ENCODE peak calls at places on chromosomes 12 and 14, in nine cellular contexts. U is IMR-90; B is sigmoid colon; P is uterus; T is body of pancreas; W is esophagus squamous epithelium; N is CD8-positive, alpha-beta memory T cell; H is GM23248; D is tibial artery. S is an unnamed sample. For H3K4me1, the result is how much of the 10 kb centered on the place peaks cover.

GRCh38 chr12:52156757-52157565 is 34.9 kb downstream of the KRT80 start:
- DNase-seq in D (peak), N (peak), U (peak), T (peak), W (no peak), H (peak), P (peak), B (peak), S (peak)

GRCh38 chr12:108151505-108152178 is 22.6 kb downstream of the WSCD2 start:
- DNase-seq in U (no peak), D (no peak), P (no peak), H (no peak), B (no peak), T (no peak), W (no peak), N (no peak), S (no peak)

GRCh38 chr12:111434680-111435338 is 29.1 kb downstream of the SH2B3 start:
- DNase-seq in N (peak), H (peak), T (peak), P (peak), D (peak), U (peak), B (peak), W (no peak), S (peak)

GRCh38 chr14:67395086-67395875 is 16.7 kb downstream of the PLEK2 start:
- DNase-seq in W (no peak), D (no peak), T (no peak), P (no peak), N (no peak), H (no peak), B (no peak), U (no peak), S (no peak)

GRCh38 chr14:63770187-63770807 is 42.4 kb upstream of the SGPP1 start:
- DNase-seq in U (peak), B (no peak), N (peak), W (no peak), P (peak), D (peak), H (peak), T (peak), S (no peak)

GRCh38 chr12:122318607-122319311 is 52.5 kb upstream of the VPS33A start:
- DNase-seq in U (peak), H (peak), W (no peak), N (no peak), D (peak), T (no peak), P (no peak), B (no peak), S (no peak)

GRCh38 chr12:27703720-27704452 is 6.7 kb upstream of the MRPS35 start:
- DNase-seq in P (peak), T (peak), D (peak), B (no peak), N (peak), H (peak), U (peak), W (no peak), S (peak)

GRCh38 chr12:46386877-46387629 is 14.5 kb upstream of the SLC38A2 start:
- DNase-seq in D (peak), P (peak), H (peak), U (peak), W (no peak), B (no peak), N (no peak), T (no peak), S (peak)

GRCh38 chr14:100788517-100789365 is 37.2 kb upstream of the MEG3 start:
- DNase-seq in H (no peak), T (peak), D (no peak), N (no peak), P (no peak), W (no peak), B (no peak), U (no peak), S (peak)

GRCh38 chr12:76018111-76018510 is 13.5 kb downstream of the PHLDA1 start:
- DNase-seq in U (peak), W (no peak), T (no peak), P (no peak), H (peak), B (no peak), D (no peak), N (no peak), S (no peak)

GRCh38 chr14:101716956-101717662 is 44.4 kb upstream of the PPP2R5C start:
- DNase-seq in B (no peak), W (no peak), U (no peak), T (peak), D (no peak), P (no peak), N (no peak), H (peak), S (no peak)

GRCh38 chr12:92074889-92075288 is 70.8 kb downstream of the BTG1 start:
- DNase-seq in D (no peak), N (no peak), H (no peak), T (no peak), W (no peak), U (no peak), B (no peak), P (no peak), S (no peak)

GRCh38 chr14:67387195-67387594 is 24.8 kb downstream of the PLEK2 start:
- DNase-seq in W (no peak), D (no peak), P (no peak), H (peak), U (peak), B (no peak), N (no peak), T (no peak), S (no peak)

GRCh38 chr14:99205086-99205688 is 66.8 kb downstream of the BCL11B start:
- DNase-seq in B (no peak), U (no peak), D (no peak), T (no peak), W (no peak), P (no peak), N (no peak), H (no peak), S (no peak)

GRCh38 chr14:35339761-35340406 is 47.7 kb downstream of the PSMA6 start:
- DNase-seq in D (no peak), H (no peak), P (no peak), W (no peak), B (peak), U (no peak), T (no peak), N (no peak), S (no peak)

GRCh38 chr14:101125719-101126375 is 222.3 kb upstream of the RTL1 start:
- DNase-seq in B (peak), N (no peak), T (no peak), P (peak), D (peak), U (no peak), H (no peak), W (no peak), S (no peak)

GRCh38 chr12:76685246-76685678 is 78.7 kb upstream of the ZDHHC17 start:
- DNase-seq in D (no peak), N (no peak), T (no peak), H (peak), P (peak), W (no peak), U (peak), B (no peak), S (no peak)

GRCh38 chr12:118979763-118980406 is 1.5 kb upstream of the SRRM4 start:
- DNase-seq in W (no peak), P (no peak), H (peak), T (peak), U (peak), D (no peak), N (no peak), B (no peak), S (peak)

GRCh38 chr12:50579757-50580267 is 75.0 kb downstream of the DIP2B start:
- DNase-seq in B (no peak), N (no peak), H (peak), W (no peak), P (no peak), U (peak), D (no peak), T (no peak), S (no peak)

GRCh38 chr12:53659011-53659551 is 16.8 kb downstream of the ATP5MC2 start:
- DNase-seq in H (peak), P (no peak), N (no peak), T (peak), W (no peak), B (no peak), D (peak), U (peak), S (peak)

GRCh38 chr14:37197421-37198272 is at the start of gene MIPOL1:
- DNase-seq in P (peak), N (no peak), W (no peak), B (peak), H (peak), T (peak), U (peak), D (peak), S (peak)

GRCh38 chr12:119299130-119299529 is 35.4 kb upstream of the CCDC60 start:
- DNase-seq in D (no peak), N (no peak), T (no peak), B (no peak), H (no peak), U (no peak), W (no peak), P (no peak), S (no peak)

GRCh38 chr14:103023881-103024473 is 33.4 kb downstream of the CDC42BPB start:
- DNase-seq in W (no peak), P (no peak), D (no peak), H (peak), B (no peak), T (no peak), N (no peak), U (peak), S (no peak)

GRCh38 chr14:75645051-75645450 is 15.6 kb downstream of the ERG28 start:
- DNase-seq in B (no peak), U (no peak), D (no peak), T (no peak), N (no peak), P (no peak), H (no peak), W (no peak), S (no peak)

GRCh38 chr12:91367234-91367849 is 184.7 kb upstream of the DCN start:
- DNase-seq in P (no peak), H (peak), T (no peak), W (no peak), B (no peak), N (no peak), D (no peak), U (peak), S (no peak)

GRCh38 chr12:54328595-54329337 is 3.8 kb downstream of the COPZ1 start:
- DNase-seq in W (no peak), D (no peak), U (no peak), T (no peak), P (no peak), B (no peak), H (no peak), N (no peak), S (no peak)

GRCh38 chr14:75018684-75019083 is 16.0 kb downstream of the EIF2B2 start:
- DNase-seq in D (no peak), U (no peak), N (no peak), T (peak), P (no peak), H (no peak), B (no peak), W (no peak), S (no peak)

GRCh38 chr12:63909746-63910145 is 65.2 kb downstream of the SRGAP1 start:
- DNase-seq in P (no peak), W (no peak), N (no peak), T (no peak), D (no peak), H (no peak), U (no peak), B (no peak), S (no peak)
- H3K27ac ChIP-seq in P (no peak), W (no peak), N (no peak), T (no peak), D (no peak), H (no peak), U (no peak), B (no peak), S (no peak)

DNA sequence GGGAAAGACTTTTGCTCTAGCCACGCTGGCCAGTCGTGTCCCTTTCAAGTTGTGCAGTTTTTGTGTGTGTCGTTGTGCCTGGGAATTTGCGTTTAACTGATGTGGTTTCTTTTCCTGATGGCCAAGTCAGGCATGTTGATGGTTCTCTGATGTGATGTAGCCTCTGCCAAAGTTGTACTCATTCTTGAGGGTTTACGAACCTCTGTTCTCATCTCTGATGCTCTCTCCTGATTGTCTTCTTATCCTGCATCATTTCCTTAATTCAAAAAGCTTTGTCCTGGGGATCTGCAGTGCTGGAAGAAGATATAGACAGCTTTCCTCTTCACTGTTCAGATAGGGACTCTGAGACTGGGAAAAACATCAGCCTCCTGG is 25.4 kb downstream of the CD9 start:
- DNase-seq in P (no peak), T (no peak), U (no peak), W (no peak), H (peak), N (no peak), B (no peak), D (no peak), S (no peak)
- H3K4me1 ChIP-seq in P (under half), T (half or more), U (under half), W (half or more), H (under half), N (under half), B (half or more), D (half or more), S (under half)

GRCh38 chr12:26205298-26205697 is 9.9 kb downstream of the SSPN start:
- DNase-seq in H (no peak), W (no peak), D (no peak), N (no peak), T (no peak), B (no peak), U (no peak), P (no peak), S (no peak)
- H3K27ac ChIP-seq in H (no peak), W (no peak), D (no peak), N (no peak), T (no peak), B (no peak), U (no peak), P (no peak), S (no peak)

GRCh38 chr14:22634233-22634632 is 9.9 kb downstream of the OR6J1 start:
- DNase-seq in D (no peak), P (no peak), H (no peak), B (no peak), U (no peak), T (no peak), N (no peak), W (no peak), S (no peak)

GRCh38 chr14:22629357-22629756 is 14.8 kb downstream of the OR6J1 start:
- DNase-seq in H (no peak), P (no peak), B (no peak), T (no peak), D (no peak), W (no peak), U (no peak), N (no peak), S (no peak)

GRCh38 chr14:22627506-22628263 is 16.5 kb downstream of the OR6J1 start:
- DNase-seq in P (no peak), U (no peak), T (no peak), B (no peak), W (no peak), H (no peak), D (no peak), N (no peak), S (no peak)

GRCh38 chr14:22630066-22630465 is 14.1 kb downstream of the OR6J1 start:
- DNase-seq in D (no peak), B (no peak), T (no peak), P (no peak), N (no peak), U (no peak), H (no peak), W (no peak), S (no peak)

GRCh38 chr14:22630486-22630885 is 13.7 kb downstream of the OR6J1 start:
- DNase-seq in H (peak), W (no peak), D (no peak), N (no peak), T (no peak), B (no peak), P (no peak), U (peak), S (no peak)
- H3K4me1 ChIP-seq in H (under half), W (under half), D (under half), N (under half), T (under half), B (under half), P (under half), U (under half), S (under half)

GRCh38 chr12:106138279-106138645 is 492 bp downstream of the NUAK1 start:
- DNase-seq in T (peak), H (peak), P (no peak), D (no peak), U (no peak), B (no peak), W (no peak), N (no peak), S (no peak)
- H3K27ac ChIP-seq in T (peak), H (peak), P (peak), D (peak), U (peak), B (peak), W (peak), N (no peak), S (peak)

GRCh38 chr14:90502760-90503159 is 105.9 kb downstream of the CALM1 start:
- DNase-seq in H (no peak), P (no peak), W (no peak), T (no peak), D (no peak), U (no peak), N (no peak), B (no peak), S (no peak)
- H3K4me1 ChIP-seq in H (under half), P (under half), W (under half), T (under half), D (under half), U (under half), N (under half), B (under half), S (under half)

GRCh38 chr14:50045039-50045711 is 71.2 kb downstream of the VCPKMT start:
- DNase-seq in P (peak), N (peak), U (peak), H (peak), B (peak), D (peak), T (peak), W (peak), S (peak)

GRCh38 chr14:50045837-50046236 is 70.5 kb downstream of the VCPKMT start:
- DNase-seq in D (no peak), T (no peak), P (no peak), B (no peak), H (no peak), W (no peak), U (no peak), N (no peak), S (no peak)

GRCh38 chr14:50050171-50050570 is 66.2 kb downstream of the VCPKMT start:
- DNase-seq in T (no peak), W (no peak), P (no peak), N (no peak), D (no peak), B (no peak), U (no peak), H (no peak), S (no peak)

GRCh38 chr14:50049703-50050102 is 66.7 kb downstream of the VCPKMT start:
- DNase-seq in U (no peak), T (no peak), W (no peak), H (no peak), N (no peak), B (no peak), P (no peak), D (no peak), S (peak)

DNA sequence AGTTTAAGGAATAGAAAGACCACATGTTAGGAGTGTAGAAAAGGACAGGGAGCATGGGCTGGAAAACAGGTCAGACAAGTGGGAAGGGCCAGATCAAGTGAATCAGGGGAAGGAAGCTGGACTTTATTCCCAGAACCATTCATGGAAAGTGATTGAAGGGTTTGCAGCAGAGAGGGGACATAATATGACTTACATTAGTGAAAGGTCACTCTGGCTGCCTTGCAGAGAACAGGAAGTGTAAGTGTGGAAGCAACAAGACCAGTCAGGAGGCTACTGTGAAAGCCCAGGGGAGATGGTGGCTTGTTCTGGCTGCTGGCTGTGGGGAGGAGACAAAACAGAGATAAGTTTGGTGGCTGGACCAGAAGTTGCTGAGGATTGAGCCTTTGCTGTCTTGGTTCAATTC is 69.1 kb downstream of the VCPKMT start:
- DNase-seq in T (no peak), W (no peak), N (no peak), D (peak), B (no peak), U (no peak), P (no peak), H (no peak), S (no peak)
- H3K27ac ChIP-seq in T (no peak), W (peak), N (no peak), D (no peak), B (peak), U (no peak), P (peak), H (no peak), S (no peak)

GRCh38 chr14:32435411-32435810 is 106.3 kb downstream of the AKAP6 start:
- DNase-seq in N (no peak), D (no peak), B (no peak), T (no peak), W (no peak), P (no peak), H (no peak), U (no peak), S (no peak)

GRCh38 chr14:32434180-32434579 is 105.1 kb downstream of the AKAP6 start:
- DNase-seq in D (no peak), B (no peak), H (no peak), T (no peak), U (no peak), W (no peak), P (no peak), N (no peak), S (no peak)

GRCh38 chr14:32436993-32437392 is 107.9 kb downstream of the AKAP6 start:
- DNase-seq in B (no peak), P (no peak), H (no peak), T (no peak), D (no peak), U (no peak), W (no peak), N (no peak), S (no peak)

GRCh38 chr14:32432813-32433538 is 103.9 kb downstream of the AKAP6 start:
- DNase-seq in D (peak), H (no peak), U (no peak), P (peak), W (no peak), T (no peak), B (no peak), N (no peak), S (peak)

GRCh38 chr14:32434880-32435279 is 105.8 kb downstream of the AKAP6 start:
- DNase-seq in H (no peak), T (no peak), N (no peak), D (no peak), W (no peak), B (no peak), P (no peak), U (no peak), S (no peak)
- H3K4me1 ChIP-seq in H (under half), T (under half), N (under half), D (half or more), W (under half), B (under half), P (under half), U (under half), S (under half)

GRCh38 chr12:44497044-44497443 is 379.1 kb downstream of the NELL2 start:
- DNase-seq in D (no peak), H (no peak), T (no peak), P (no peak), N (no peak), U (no peak), B (no peak), W (no peak), S (no peak)
- H3K27ac ChIP-seq in D (no peak), H (no peak), T (no peak), P (no peak), N (no peak), U (no peak), B (no peak), W (no peak), S (no peak)

GRCh38 chr14:72562300-72562699 is 331.6 kb downstream of the DPF3 start:
- DNase-seq in W (no peak), P (no peak), T (no peak), U (no peak), N (no peak), B (no peak), H (no peak), D (no peak), S (no peak)

GRCh38 chr14:72565917-72566316 is 328.0 kb downstream of the DPF3 start:
- DNase-seq in W (no peak), P (no peak), D (no peak), T (no peak), B (peak), H (no peak), N (no peak), U (no peak), S (no peak)

GRCh38 chr14:72565200-72565599 is 328.7 kb downstream of the DPF3 start:
- DNase-seq in U (no peak), N (no peak), B (peak), W (no peak), D (no peak), P (no peak), H (peak), T (no peak), S (peak)

GRCh38 chr14:72560856-72561493 is 332.9 kb downstream of the DPF3 start:
- DNase-seq in T (no peak), P (no peak), B (no peak), W (no peak), U (no peak), D (no peak), H (no peak), N (no peak), S (no peak)

DNA sequence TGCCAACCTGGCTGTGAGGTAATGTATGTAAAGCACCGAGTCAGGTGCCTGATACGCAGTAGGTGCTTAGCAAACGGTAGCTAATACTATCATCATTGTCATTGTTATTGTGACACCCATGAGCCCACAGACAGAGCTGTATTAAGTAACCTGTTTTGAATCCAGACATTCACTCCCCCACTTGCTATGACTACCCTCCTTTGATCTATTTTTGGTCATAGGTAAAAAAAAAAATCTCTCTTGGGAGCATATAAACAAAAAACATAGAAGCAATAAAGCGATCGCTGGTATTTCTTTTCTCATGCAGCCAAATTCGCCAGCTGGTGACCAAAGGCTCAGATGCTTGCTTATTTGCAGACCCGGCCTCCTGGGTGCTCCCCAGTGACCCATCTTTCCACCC is 330.2 kb downstream of the DPF3 start:
- DNase-seq in U (no peak), H (no peak), D (no peak), W (no peak), B (no peak), T (no peak), P (no peak), N (no peak), S (no peak)
- H3K4me1 ChIP-seq in U (under half), H (under half), D (under half), W (under half), B (under half), T (under half), P (under half), N (under half), S (under half)